ENCODE peak calls at places on chromosome 2, in five cellular contexts. E is adrenal gland, K is mucosa of descending colon, O is HepG2, T is HCT116. R is an unnamed sample.

GRCh38 chr2:169426069-169426663 is 53.1 kb upstream of the BBS5 start:
- DNase-seq in E (no peak), K (no peak), O (no peak), T (no peak), R (no peak)

GRCh38 chr2:177575358-177575757 is 182.8 kb downstream of the AGPS start:
- DNase-seq in E (no peak), K (no peak), O (no peak), T (no peak), R (no peak)

GRCh38 chr2:173232956-173233744 is 121.5 kb upstream of the CDCA7 start:
- DNase-seq in E (no peak), K (no peak), O (no peak), T (no peak), R (no peak)

GRCh38 chr2:101064868-101065549 is 62.9 kb downstream of the RPL31 start:
- DNase-seq in E (no peak), K (no peak), O (peak), T (peak), R (no peak)

GRCh38 chr2:10233131-10234012 is 69.3 kb upstream of the HPCAL1 start:
- DNase-seq in E (no peak), K (no peak), O (no peak), T (no peak), R (no peak)

GRCh38 chr2:221461911-221462310 is 110.2 kb downstream of the EPHA4 start:
- DNase-seq in E (no peak), K (no peak), O (no peak), T (no peak), R (no peak)

GRCh38 chr2:19244460-19245363 is 113.7 kb downstream of the OSR1 start:
- DNase-seq in E (no peak), K (no peak), O (no peak), T (no peak), R (no peak)

GRCh38 chr2:168457177-168457905 is 1.3 kb downstream of the CERS6 start:
- DNase-seq in E (peak), K (no peak), O (no peak), T (no peak), R (no peak)

GRCh38 chr2:160225722-160226121 is 25.6 kb upstream of the ITGB6 start:
- DNase-seq in E (no peak), K (peak), O (no peak), T (no peak), R (no peak)

GRCh38 chr2:65382776-65383357 is 49.5 kb downstream of the SPRED2 start:
- DNase-seq in E (peak), K (peak), O (peak), T (peak), R (peak)
- H3K4me3 ChIP-seq in E (no peak), K (no peak), O (peak), T (peak), R (peak)

GRCh38 chr2:719191-719590 is 42.0 kb upstream of the TMEM18 start:
- DNase-seq in E (no peak), K (no peak), O (no peak), T (no peak), R (no peak)
- TF ChIP-seq CTCF in E (no peak), K (no peak), O (no peak), T (no peak), R (no peak)

DNA sequence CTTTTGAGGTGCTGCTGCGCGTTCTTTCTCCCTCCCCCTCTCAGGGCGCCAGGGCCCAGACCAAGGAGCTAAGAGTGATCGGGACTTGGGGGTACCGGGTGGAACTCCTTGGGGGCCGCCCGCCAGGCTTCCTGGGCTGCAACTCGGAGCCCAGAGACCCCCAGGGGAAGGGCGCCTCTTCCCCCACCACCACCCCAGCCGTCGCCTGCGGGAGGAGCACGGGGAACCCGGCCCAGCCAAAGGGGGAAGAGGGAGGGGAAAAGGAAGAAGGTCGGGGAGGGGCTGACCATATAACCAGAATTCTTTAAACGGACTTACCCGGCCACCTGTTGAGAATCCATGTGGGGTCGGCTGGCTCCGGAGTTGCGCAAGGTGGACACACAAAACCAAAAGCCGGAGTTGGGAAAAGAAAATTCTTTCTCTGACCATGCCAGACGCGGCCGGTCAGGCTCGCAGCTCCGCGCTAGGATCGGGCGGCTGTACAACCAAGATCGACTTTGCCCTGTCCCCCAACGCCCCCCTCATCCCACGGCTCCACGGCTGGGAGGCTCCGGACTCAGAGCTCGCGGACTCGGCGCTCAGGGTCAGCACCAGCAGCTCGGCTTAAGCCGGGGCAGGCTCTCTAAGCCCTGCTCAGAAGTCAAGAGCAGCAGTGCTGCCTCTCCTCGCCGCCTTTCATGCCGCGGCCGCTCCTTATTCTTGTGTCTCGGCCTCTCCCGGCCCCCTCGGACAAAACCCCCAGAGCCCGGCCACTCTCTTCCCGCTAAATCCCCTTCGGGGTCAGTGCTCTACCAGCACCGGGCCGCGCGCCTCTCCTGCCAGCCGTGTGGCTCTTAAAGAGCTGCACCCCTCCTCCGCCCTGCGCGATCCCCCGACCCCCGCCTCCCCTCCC is 6.3 kb upstream of the SIX3 start:
- DNase-seq in E (no peak), K (peak), O (peak), T (no peak), R (peak)
- H3K4me3 ChIP-seq in E (no peak), K (no peak), O (peak), T (no peak), R (peak)

GRCh38 chr2:175441361-175441760 is 259.9 kb upstream of the ATP5MC3 start:
- DNase-seq in E (no peak), K (no peak), O (no peak), T (no peak), R (no peak)

GRCh38 chr2:175436076-175436475 is 254.6 kb upstream of the ATP5MC3 start:
- DNase-seq in E (no peak), K (no peak), O (no peak), T (no peak), R (no peak)

GRCh38 chr2:175437167-175437566 is 255.7 kb upstream of the ATP5MC3 start:
- DNase-seq in E (no peak), K (no peak), O (no peak), T (no peak), R (no peak)

GRCh38 chr2:175435012-175435411 is 253.5 kb upstream of the ATP5MC3 start:
- DNase-seq in E (no peak), K (no peak), O (no peak), T (no peak), R (no peak)

GRCh38 chr2:175439416-175439815 is 257.9 kb upstream of the ATP5MC3 start:
- DNase-seq in E (no peak), K (no peak), O (peak), T (no peak), R (no peak)
- TF ChIP-seq CTCF in E (no peak), K (no peak), O (peak), T (peak), R (no peak)

DNA sequence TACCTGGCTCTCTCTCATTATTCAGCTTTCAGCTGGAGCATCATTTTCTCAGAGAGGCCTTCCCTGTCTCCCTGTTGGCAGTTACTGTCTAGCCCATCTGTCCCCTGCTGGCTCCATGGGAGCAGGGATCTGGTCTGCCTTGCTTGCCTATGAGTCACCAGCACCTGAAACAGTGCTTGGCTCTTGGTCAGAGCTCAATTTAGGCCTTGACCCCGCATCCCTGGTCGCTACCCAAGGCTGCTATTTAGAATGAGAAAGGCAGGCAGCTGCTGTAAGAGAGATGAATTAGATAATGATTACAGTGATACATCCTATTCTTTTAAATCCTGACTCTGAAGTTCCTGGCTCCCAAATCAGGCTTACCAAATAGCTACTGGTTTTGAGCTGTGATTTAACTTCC is 32.9 kb downstream of the KCNE4 start:
- DNase-seq in E (peak), K (no peak), O (no peak), T (no peak), R (peak)
- H3K4me3 ChIP-seq in E (no peak), K (no peak), O (no peak), T (no peak), R (no peak)

DNA sequence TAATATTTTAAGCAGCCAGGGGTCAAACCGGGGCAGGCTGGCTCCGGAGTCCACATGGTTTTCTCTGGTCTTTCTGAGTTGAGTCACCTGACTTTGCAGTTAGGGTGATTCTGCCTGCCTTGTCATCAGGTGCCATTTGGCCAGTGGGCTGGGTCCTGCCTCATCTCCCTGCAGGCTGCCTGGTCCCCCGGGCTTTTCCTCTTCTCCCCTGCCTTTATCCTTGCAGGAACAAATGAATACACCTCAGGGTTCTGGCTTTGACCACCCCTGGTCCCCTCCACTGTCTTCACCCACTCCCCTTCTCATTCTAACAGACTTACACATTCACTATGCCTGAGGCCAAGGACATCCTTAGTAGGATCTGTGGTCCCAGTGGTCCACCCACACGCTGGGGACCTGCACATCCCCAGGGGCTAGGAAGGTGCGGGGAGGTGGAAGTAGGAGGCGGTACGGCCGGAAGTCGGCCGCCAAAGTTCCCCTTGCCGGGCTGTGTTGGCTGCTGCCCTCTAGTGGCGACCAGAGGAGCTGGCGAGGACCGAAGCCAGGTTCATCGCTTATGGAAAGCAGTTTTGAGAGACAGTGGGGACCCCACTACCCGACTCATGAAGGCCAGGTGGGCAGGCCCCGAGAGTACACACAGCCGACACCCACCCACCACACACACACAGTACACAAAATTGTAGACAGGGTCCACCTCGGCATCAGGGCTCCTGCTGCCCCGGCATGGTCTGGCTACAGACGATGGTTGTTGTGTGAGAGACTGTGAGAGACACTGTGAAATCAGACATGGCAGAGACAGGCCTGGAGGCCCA is 6.3 kb upstream of the TEX261 start:
- DNase-seq in E (peak), K (peak), O (peak), T (peak), R (peak)
- TF ChIP-seq CTCF in E (peak), K (peak), O (peak), T (peak), R (peak)

DNA sequence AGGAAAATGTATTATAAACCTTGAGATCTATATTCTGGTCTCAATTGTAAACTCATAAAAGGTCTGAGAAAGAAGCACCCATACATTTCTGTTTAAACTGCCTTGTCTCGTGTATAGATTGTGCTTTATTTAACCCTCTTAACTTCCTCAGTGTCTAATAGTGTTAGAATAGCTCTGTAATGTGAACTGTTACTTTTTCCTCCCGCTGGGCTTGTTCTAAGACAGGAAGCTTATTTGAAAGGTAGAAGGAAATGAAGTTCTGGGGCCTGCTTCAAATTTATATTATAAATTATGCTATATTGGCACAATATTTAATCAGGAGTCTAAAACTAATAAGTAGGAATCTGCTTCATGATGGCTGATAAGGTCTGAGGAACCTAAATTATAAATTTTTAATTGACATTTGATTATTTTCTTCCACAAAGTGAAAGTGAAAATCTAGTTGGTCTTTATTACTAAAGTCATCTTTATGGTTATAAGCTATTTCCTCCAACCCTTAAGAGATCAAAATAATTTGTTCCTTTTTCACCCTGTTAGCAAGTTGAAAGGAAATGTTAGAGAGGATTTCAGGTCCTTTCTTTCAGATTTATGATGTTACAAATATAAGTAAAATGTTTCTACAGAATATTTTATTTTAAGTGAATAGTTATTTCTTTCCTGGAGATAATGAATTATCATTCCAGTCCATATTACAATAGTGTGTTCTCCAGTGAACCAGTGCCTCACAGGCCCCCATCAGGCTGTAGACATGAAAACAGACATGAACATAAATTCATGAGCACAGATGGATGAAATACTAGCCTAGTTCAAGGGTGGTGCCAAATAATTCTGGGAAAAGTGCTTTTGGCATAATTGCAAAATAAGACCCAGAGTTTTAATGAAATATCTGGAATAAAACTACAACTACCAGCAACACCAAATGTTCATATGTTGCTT is 7.9 kb downstream of the MFSD6 start:
- DNase-seq in E (no peak), K (no peak), O (no peak), T (no peak), R (no peak)
- H3K4me3 ChIP-seq in E (no peak), K (no peak), O (no peak), T (no peak), R (no peak)